ENCODE peak calls at places on chromosomes 16 and 17, in six cellular contexts. One of them, this sample, is unnamed.

GRCh38 chr17:78034429-78035091 is 76.1 kb downstream of the TNRC6C start:
- DNase-seq in GM12865: no peak
- DNase-seq in B cell: no peak
- DNase-seq in A549: no peak
- DNase-seq in epithelial cell of esophagus: peak
- DNase-seq in testis: no peak
- DNase-seq in this sample: no peak

GRCh38 chr17:81741049-81741593 is 29.0 kb downstream of the SLC25A10 start:
- DNase-seq in A549: no peak
- DNase-seq in B cell: no peak
- DNase-seq in GM12865: no peak
- DNase-seq in testis: no peak
- DNase-seq in epithelial cell of esophagus: no peak
- DNase-seq in this sample: no peak

GRCh38 chr16:90044111-90044551 is 24.9 kb upstream of the DBNDD1 start:
- DNase-seq in epithelial cell of esophagus: peak
- DNase-seq in testis: no peak
- DNase-seq in A549: peak
- DNase-seq in GM12865: no peak
- DNase-seq in B cell: no peak
- DNase-seq in this sample: peak

GRCh38 chr17:2124391-2124790 is 69.5 kb downstream of the HIC1 start:
- DNase-seq in testis: no peak
- DNase-seq in B cell: no peak
- DNase-seq in GM12865: no peak
- DNase-seq in A549: no peak
- DNase-seq in epithelial cell of esophagus: no peak
- DNase-seq in this sample: no peak

GRCh38 chr16:35749253-35750141 is 2290.1 kb downstream of the TP53TG3F start:
- DNase-seq in B cell: no peak
- DNase-seq in testis: no peak
- DNase-seq in A549: no peak
- DNase-seq in epithelial cell of esophagus: no peak
- DNase-seq in GM12865: no peak
- DNase-seq in this sample: no peak

GRCh38 chr16:27847030-27847550 is 216.4 kb downstream of the GSG1L start:
- DNase-seq in testis: no peak
- DNase-seq in GM12865: no peak
- DNase-seq in epithelial cell of esophagus: no peak
- DNase-seq in A549: no peak
- DNase-seq in B cell: no peak
- DNase-seq in this sample: no peak

GRCh38 chr16:69566437-69567030 is 768 bp downstream of the NFAT5 start:
- DNase-seq in epithelial cell of esophagus: peak
- DNase-seq in A549: peak
- DNase-seq in B cell: peak
- DNase-seq in GM12865: peak
- DNase-seq in testis: peak
- DNase-seq in this sample: peak

GRCh38 chr17:917391-917811 is 62.2 kb downstream of the NXN start:
- DNase-seq in GM12865: no peak
- DNase-seq in testis: no peak
- DNase-seq in A549: no peak
- DNase-seq in epithelial cell of esophagus: no peak
- DNase-seq in B cell: no peak
- DNase-seq in this sample: no peak

GRCh38 chr17:63024201-63024600 is 58.2 kb downstream of the TANC2 start:
- DNase-seq in A549: no peak
- DNase-seq in GM12865: no peak
- DNase-seq in B cell: no peak
- DNase-seq in epithelial cell of esophagus: no peak
- DNase-seq in testis: no peak
- DNase-seq in this sample: no peak

GRCh38 chr16:85335584-85336492 is 223.6 kb upstream of the CIBAR2 start:
- DNase-seq in epithelial cell of esophagus: peak
- DNase-seq in A549: no peak
- DNase-seq in GM12865: no peak
- DNase-seq in B cell: no peak
- DNase-seq in testis: no peak
- DNase-seq in this sample: no peak

GRCh38 chr17:73635101-73635767 is 9.0 kb downstream of the SDK2 start:
- DNase-seq in B cell: no peak
- DNase-seq in epithelial cell of esophagus: no peak
- DNase-seq in A549: no peak
- DNase-seq in GM12865: no peak
- DNase-seq in testis: no peak
- DNase-seq in this sample: no peak

GRCh38 chr17:35087731-35088646 is 24.5 kb upstream of the RFFL start:
- DNase-seq in testis: peak
- DNase-seq in A549: no peak
- DNase-seq in B cell: peak
- DNase-seq in epithelial cell of esophagus: peak
- DNase-seq in GM12865: peak
- DNase-seq in this sample: peak

GRCh38 chr16:75695708-75696107 is 5.6 kb downstream of the DUXB start:
- DNase-seq in testis: no peak
- DNase-seq in A549: peak
- DNase-seq in GM12865: peak
- DNase-seq in epithelial cell of esophagus: no peak
- DNase-seq in B cell: no peak
- DNase-seq in this sample: no peak

GRCh38 chr16:68372381-68372720 is 61.5 kb downstream of the PRMT7 start:
- DNase-seq in GM12865: no peak
- DNase-seq in epithelial cell of esophagus: no peak
- DNase-seq in testis: no peak
- DNase-seq in A549: no peak
- DNase-seq in B cell: no peak
- DNase-seq in this sample: no peak

GRCh38 chr17:39485555-39485954 is 24.3 kb downstream of the CDK12 start:
- DNase-seq in GM12865: no peak
- DNase-seq in A549: no peak
- DNase-seq in testis: no peak
- DNase-seq in epithelial cell of esophagus: peak
- DNase-seq in B cell: no peak
- DNase-seq in this sample: no peak

GRCh38 chr17:70945386-70945785 is 776.1 kb downstream of the KCNJ2 start:
- DNase-seq in A549: no peak
- DNase-seq in GM12865: no peak
- DNase-seq in epithelial cell of esophagus: no peak
- DNase-seq in testis: no peak
- DNase-seq in B cell: no peak
- DNase-seq in this sample: no peak

GRCh38 chr17:2949469-2950044 is 113.8 kb downstream of the OR1D5 start:
- DNase-seq in B cell: no peak
- DNase-seq in GM12865: no peak
- DNase-seq in epithelial cell of esophagus: peak
- DNase-seq in testis: no peak
- DNase-seq in A549: peak
- DNase-seq in this sample: no peak

GRCh38 chr16:54353097-54353496 is 66.5 kb upstream of the IRX3 start:
- DNase-seq in testis: no peak
- DNase-seq in A549: no peak
- DNase-seq in GM12865: no peak
- DNase-seq in B cell: no peak
- DNase-seq in epithelial cell of esophagus: no peak
- DNase-seq in this sample: no peak

GRCh38 chr17:59456428-59456827 is 109.0 kb upstream of the DHX40 start:
- DNase-seq in A549: no peak
- DNase-seq in GM12865: no peak
- DNase-seq in epithelial cell of esophagus: no peak
- DNase-seq in testis: no peak
- DNase-seq in B cell: no peak
- DNase-seq in this sample: no peak

GRCh38 chr17:59454633-59455105 is 110.7 kb upstream of the DHX40 start:
- DNase-seq in epithelial cell of esophagus: peak
- DNase-seq in A549: no peak
- DNase-seq in testis: no peak
- DNase-seq in GM12865: no peak
- DNase-seq in B cell: no peak
- DNase-seq in this sample: no peak

GRCh38 chr17:59456923-59457615 is 108.3 kb upstream of the DHX40 start:
- DNase-seq in B cell: no peak
- DNase-seq in GM12865: no peak
- DNase-seq in testis: no peak
- DNase-seq in A549: no peak
- DNase-seq in epithelial cell of esophagus: no peak
- DNase-seq in this sample: no peak

DNA sequence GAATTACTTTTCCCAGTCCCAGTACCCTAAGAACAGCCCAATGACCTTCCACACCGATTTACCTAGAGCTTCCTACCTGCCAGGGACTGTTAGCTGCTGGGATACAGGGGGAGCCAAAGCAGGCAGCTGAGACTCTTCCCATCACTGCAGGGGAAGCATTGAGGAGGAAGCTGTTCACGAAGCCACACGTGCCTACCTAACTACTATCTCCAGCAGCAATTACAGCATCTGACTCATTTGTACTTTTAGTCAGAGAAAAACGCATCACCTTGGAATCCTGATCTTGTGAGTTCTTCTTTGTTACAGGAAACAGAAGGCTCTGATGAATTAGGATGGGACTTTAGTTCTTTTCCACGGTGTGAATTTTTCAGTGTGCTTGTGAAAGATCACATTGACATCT is 113.7 kb upstream of the DHX40 start:
- DNase-seq in testis: no peak
- DNase-seq in B cell: no peak
- DNase-seq in A549: no peak
- DNase-seq in GM12865: no peak
- DNase-seq in epithelial cell of esophagus: peak
- DNase-seq in this sample: no peak
- TF ChIP-seq CTCF in testis: no peak
- TF ChIP-seq CTCF in B cell: no peak
- TF ChIP-seq CTCF in A549: no peak
- TF ChIP-seq CTCF in GM12865: no peak
- TF ChIP-seq CTCF in epithelial cell of esophagus: no peak
- TF ChIP-seq CTCF in this sample: no peak

GRCh38 chr16:23183486-23183862 is 929 bp downstream of the SCNN1G start:
- DNase-seq in epithelial cell of esophagus: no peak
- DNase-seq in GM12865: no peak
- DNase-seq in B cell: no peak
- DNase-seq in A549: no peak
- DNase-seq in testis: no peak
- DNase-seq in this sample: no peak

GRCh38 chr16:23185661-23186060 is 3.1 kb downstream of the SCNN1G start:
- DNase-seq in testis: no peak
- DNase-seq in A549: no peak
- DNase-seq in GM12865: no peak
- DNase-seq in B cell: no peak
- DNase-seq in epithelial cell of esophagus: no peak
- DNase-seq in this sample: no peak

GRCh38 chr16:23181506-23181905 is 1.0 kb upstream of the SCNN1G start:
- DNase-seq in GM12865: no peak
- DNase-seq in A549: no peak
- DNase-seq in testis: no peak
- DNase-seq in B cell: no peak
- DNase-seq in epithelial cell of esophagus: no peak
- DNase-seq in this sample: no peak

GRCh38 chr16:23182206-23182674 is 305 bp upstream of the SCNN1G start:
- DNase-seq in testis: peak
- DNase-seq in A549: peak
- DNase-seq in epithelial cell of esophagus: peak
- DNase-seq in GM12865: peak
- DNase-seq in B cell: peak
- DNase-seq in this sample: peak

GRCh38 chr16:23182675-23183485 is at the start of gene SCNN1G:
- DNase-seq in testis: no peak
- DNase-seq in GM12865: peak
- DNase-seq in epithelial cell of esophagus: no peak
- DNase-seq in B cell: peak
- DNase-seq in A549: peak
- DNase-seq in this sample: no peak
- TF ChIP-seq CTCF in testis: no peak
- TF ChIP-seq CTCF in GM12865: no peak
- TF ChIP-seq CTCF in epithelial cell of esophagus: no peak
- TF ChIP-seq CTCF in B cell: peak
- TF ChIP-seq CTCF in A549: peak
- TF ChIP-seq CTCF in this sample: no peak

GRCh38 chr16:79833559-79833958 is 233.0 kb upstream of the MAF start:
- DNase-seq in epithelial cell of esophagus: no peak
- DNase-seq in A549: no peak
- DNase-seq in testis: no peak
- DNase-seq in GM12865: no peak
- DNase-seq in B cell: no peak
- DNase-seq in this sample: no peak

GRCh38 chr16:79839450-79839849 is 238.9 kb upstream of the MAF start:
- DNase-seq in epithelial cell of esophagus: no peak
- DNase-seq in B cell: no peak
- DNase-seq in A549: no peak
- DNase-seq in testis: no peak
- DNase-seq in GM12865: no peak
- DNase-seq in this sample: no peak

GRCh38 chr16:79834720-79835119 is 234.2 kb upstream of the MAF start:
- DNase-seq in epithelial cell of esophagus: no peak
- DNase-seq in B cell: no peak
- DNase-seq in testis: no peak
- DNase-seq in A549: no peak
- DNase-seq in GM12865: no peak
- DNase-seq in this sample: no peak

GRCh38 chr16:79838860-79839259 is 238.3 kb upstream of the MAF start:
- DNase-seq in GM12865: no peak
- DNase-seq in testis: no peak
- DNase-seq in B cell: no peak
- DNase-seq in A549: no peak
- DNase-seq in epithelial cell of esophagus: no peak
- DNase-seq in this sample: no peak

GRCh38 chr16:79836129-79836528 is 235.6 kb upstream of the MAF start:
- DNase-seq in testis: no peak
- DNase-seq in A549: no peak
- DNase-seq in epithelial cell of esophagus: no peak
- DNase-seq in B cell: no peak
- DNase-seq in GM12865: no peak
- DNase-seq in this sample: no peak
- TF ChIP-seq CTCF in testis: no peak
- TF ChIP-seq CTCF in A549: no peak
- TF ChIP-seq CTCF in epithelial cell of esophagus: no peak
- TF ChIP-seq CTCF in B cell: no peak
- TF ChIP-seq CTCF in GM12865: no peak
- TF ChIP-seq CTCF in this sample: no peak

GRCh38 chr17:54537656-54538055 is 363.0 kb upstream of the TOM1L1 start:
- DNase-seq in GM12865: no peak
- DNase-seq in testis: no peak
- DNase-seq in B cell: no peak
- DNase-seq in A549: no peak
- DNase-seq in epithelial cell of esophagus: no peak
- DNase-seq in this sample: no peak

GRCh38 chr17:54530398-54530797 is 370.3 kb upstream of the TOM1L1 start:
- DNase-seq in A549: no peak
- DNase-seq in testis: no peak
- DNase-seq in B cell: no peak
- DNase-seq in epithelial cell of esophagus: no peak
- DNase-seq in GM12865: no peak
- DNase-seq in this sample: no peak

DNA sequence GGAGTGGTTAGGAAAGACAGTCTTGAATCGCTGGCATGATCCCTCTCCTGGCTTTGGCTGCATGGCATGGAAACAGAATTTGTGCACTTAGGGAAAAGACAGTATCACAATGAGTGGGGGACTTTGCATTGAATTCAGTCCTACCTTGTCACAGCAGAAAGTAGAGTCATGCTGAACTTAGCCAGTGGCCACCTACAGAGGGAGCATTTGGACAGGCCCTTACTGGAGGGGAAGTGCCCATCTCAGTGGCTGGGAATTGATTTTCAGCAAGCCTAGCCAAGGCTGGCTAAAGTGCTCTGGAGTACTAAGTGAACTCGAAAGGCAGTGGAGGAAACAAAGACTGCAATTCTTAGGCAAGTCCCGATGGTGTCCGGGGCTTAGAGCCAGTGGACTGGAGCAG is 364.3 kb upstream of the TOM1L1 start:
- DNase-seq in A549: no peak
- DNase-seq in GM12865: no peak
- DNase-seq in testis: no peak
- DNase-seq in epithelial cell of esophagus: no peak
- DNase-seq in B cell: no peak
- DNase-seq in this sample: no peak
- TF ChIP-seq CTCF in A549: no peak
- TF ChIP-seq CTCF in GM12865: no peak
- TF ChIP-seq CTCF in testis: no peak
- TF ChIP-seq CTCF in epithelial cell of esophagus: no peak
- TF ChIP-seq CTCF in B cell: no peak
- TF ChIP-seq CTCF in this sample: no peak

This sample was measured in GM20000.